ENCODE peak calls at places on chromosomes 4 and X, in nine cellular contexts. G is spleen, E is heart right ventricle, V is PC-3, K is adrenal gland, P is lower lobe of right lung, L is ascending aorta, Y is cardiac muscle cell, D is WERI-Rb-1. I is an unnamed sample.

GRCh38 chr4:149785686-149786431 is 29.8 kb downstream of the IQCM start:
- DNase-seq in D (no peak), E (no peak), V (peak; percentile 21), L (no peak), K (no peak), P (no peak), G (no peak), Y (peak; percentile 39), I (no peak)

GRCh38 chrX:47632664-47633063 is 2.9 kb upstream of the CFP start:
- DNase-seq in D (no peak), L (no peak), E (no peak), V (no peak), G (no peak), K (no peak), P (no peak), Y (no peak), I (no peak)

GRCh38 chr4:189313861-189314513 is 626.7 kb upstream of the FRG1 start:
- DNase-seq in K (no peak), E (no peak), G (no peak), L (no peak), P (no peak), Y (no peak), V (no peak), D (no peak), I (no peak)

GRCh38 chr4:145808848-145809512 is 129.0 kb downstream of the C4orf51 start:
- DNase-seq in E (no peak), K (no peak), G (no peak), D (no peak), Y (no peak), V (no peak), P (no peak), L (no peak), I (no peak)

GRCh38 chr4:94304365-94304971 is 38.2 kb downstream of the HPGDS start:
- DNase-seq in G (no peak), L (no peak), Y (peak; percentile 63), E (no peak), P (no peak), V (peak; percentile 60), D (no peak), K (no peak), I (peak; percentile 31)

GRCh38 chr4:109994415-109994827 is 81.7 kb downstream of the EGF start:
- DNase-seq in G (no peak), V (no peak), L (no peak), D (no peak), E (no peak), Y (no peak), P (no peak), K (no peak), I (no peak)

GRCh38 chr4:149781150-149781549 is 34.5 kb downstream of the IQCM start:
- DNase-seq in L (no peak), E (no peak), K (no peak), D (no peak), V (peak; percentile 72), P (no peak), Y (peak; percentile 60), G (no peak), I (peak; percentile 62)

GRCh38 chrX:340121-340520 is 21.5 kb upstream of the GTPBP6 start:
- DNase-seq in L (peak; percentile 47), E (no peak), D (peak; percentile 5), Y (no peak), V (no peak), G (peak; percentile 45), K (no peak), P (peak; percentile 40), I (no peak)

GRCh38 chr4:88027611-88028608 is 20.5 kb downstream of the PKD2 start:
- DNase-seq in D (no peak), K (no peak), E (no peak), P (no peak), L (no peak), V (peak; percentile 57), Y (peak; percentile 81), G (no peak), I (peak; percentile 72)

GRCh38 chrX:21479695-21480280 is 105.6 kb downstream of the CNKSR2 start:
- DNase-seq in V (peak; percentile 76), P (no peak), E (peak; percentile 3), G (no peak), L (no peak), K (no peak), D (no peak), Y (peak; percentile 70), I (peak; percentile 0)
- TF ChIP-seq CTCF in V (peak; percentile 70), P (peak; percentile 46), E (peak; percentile 60), G (peak; percentile 44), L (no peak), K (peak; percentile 45), D (peak; percentile 68), Y (peak; percentile 58), I (peak; percentile 31)

GRCh38 chr4:143393195-143393594 is 56.5 kb downstream of the GAB1 start:
- DNase-seq in V (no peak), E (no peak), L (no peak), P (no peak), G (no peak), D (no peak), K (no peak), Y (no peak), I (no peak)
- H3K27ac ChIP-seq in V (no peak overlapping the region), E (peak overlapping the region; percentile 64), L (peak overlapping the region; percentile 35), P (no peak overlapping the region), G (no peak overlapping the region), D (no peak overlapping the region), K (no peak overlapping the region), Y (no peak overlapping the region), I (no peak overlapping the region)

GRCh38 chr4:158769175-158769831 is 477 bp downstream of the FNIP2 start:
- DNase-seq in V (peak; percentile 33), D (peak; percentile 55), E (no peak), Y (no peak), L (peak; percentile 66), G (peak; percentile 88), K (peak; percentile 46), P (peak; percentile 64), I (peak; percentile 20)
- TF ChIP-seq CTCF in V (no peak), D (no peak), E (no peak), Y (no peak), L (no peak), G (no peak), K (no peak), P (no peak), I (no peak)

DNA sequence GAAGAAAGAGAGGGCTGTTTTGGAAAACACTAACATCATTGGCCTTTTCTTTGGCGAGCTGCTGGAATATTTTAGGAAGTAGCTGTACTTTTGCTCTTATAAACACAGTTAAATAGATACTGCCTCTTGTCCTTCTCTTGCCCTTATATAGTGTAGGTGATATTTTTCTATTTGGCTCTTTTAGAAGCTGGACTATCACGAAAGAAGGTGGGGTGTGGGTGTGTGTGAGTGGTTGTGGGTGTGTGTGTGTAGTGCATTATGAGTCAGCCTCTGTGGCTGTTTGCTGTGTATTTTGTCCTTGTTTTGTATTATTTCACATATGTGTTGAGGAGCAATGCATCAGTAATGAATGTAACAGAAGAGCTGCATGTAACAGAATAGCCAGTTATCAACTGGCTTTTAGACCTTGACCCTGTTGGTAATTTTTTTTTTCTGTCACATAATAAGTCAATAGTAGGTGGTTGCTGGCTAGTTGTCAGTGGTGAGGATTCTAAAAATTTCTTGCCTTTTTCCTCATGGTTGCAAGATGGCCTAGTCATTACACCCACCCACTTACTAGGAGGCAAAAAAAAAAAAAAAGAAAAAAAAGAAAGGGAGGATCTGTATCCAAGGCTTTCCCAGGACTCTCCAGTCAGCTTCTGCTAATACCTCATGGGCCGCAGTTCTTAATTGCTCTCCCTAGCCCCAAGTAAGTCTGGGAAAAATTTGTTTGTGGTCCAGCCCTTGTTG is 23.8 kb downstream of the ARHGAP10 start:
- DNase-seq in P (no peak), V (no peak), E (no peak), G (no peak), L (no peak), Y (peak; percentile 27), K (peak; percentile 13), D (no peak), I (no peak)
- H3K27ac ChIP-seq in P (no peak overlapping the region), V (no peak overlapping the region), E (peak overlapping the region; percentile 72), G (no peak overlapping the region), L (peak overlapping the region; percentile 76), Y (no peak overlapping the region), K (peak overlapping the region; percentile 1), D (no peak overlapping the region), I (no peak overlapping the region)

GRCh38 chr4:121073672-121074386 is 1.5 kb upstream of the NDNF start:
- DNase-seq in Y (no peak), V (no peak), D (no peak), P (peak; percentile 49), K (no peak), L (no peak), E (no peak), G (no peak), I (no peak)
- TF ChIP-seq CTCF in Y (no peak), V (no peak), D (no peak), P (no peak), K (no peak), L (no peak), E (no peak), G (no peak), I (no peak)

DNA sequence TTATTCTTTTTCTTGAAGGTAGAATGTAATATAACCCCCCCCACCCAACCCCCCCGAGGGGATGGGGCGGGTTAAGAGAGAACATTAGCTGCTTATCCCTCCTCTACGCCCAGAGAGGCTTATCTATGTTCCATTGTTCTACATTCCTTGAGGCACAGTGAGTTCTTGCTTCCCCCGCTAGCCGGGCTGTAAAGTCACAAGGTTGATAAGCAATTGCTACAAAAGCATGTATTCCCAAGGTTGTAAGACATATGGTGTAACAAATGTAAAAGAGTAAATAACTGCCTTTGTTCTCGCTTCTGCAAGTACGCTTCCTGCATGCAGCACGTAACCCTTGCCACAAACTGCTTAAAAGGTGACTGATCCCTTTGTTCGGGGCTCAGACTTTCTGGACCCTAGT is 8.2 kb downstream of the DCAF8L2 start:
- DNase-seq in G (no peak), E (peak; percentile 3), V (no peak), K (no peak), P (no peak), Y (peak; percentile 92), D (no peak), L (no peak), I (no peak)
- H3K27ac ChIP-seq in G (no peak overlapping the region), E (no peak overlapping the region), V (no peak overlapping the region), K (no peak overlapping the region), P (no peak overlapping the region), Y (no peak overlapping the region), D (no peak overlapping the region), L (no peak overlapping the region), I (no peak overlapping the region)

GRCh38 chr4:152936446-152937279 is 540 bp downstream of the FHDC1 start:
- DNase-seq in K (no peak), Y (no peak), V (peak; percentile 21), G (peak; percentile 80), L (no peak), E (no peak), D (peak; percentile 62), P (peak; percentile 59), I (peak; percentile 44)
- TF ChIP-seq CTCF in K (no peak), Y (no peak), V (no peak), G (no peak), L (no peak), E (no peak), D (no peak), P (no peak), I (no peak)